ENCODE peak calls at places on chromosome 13, in ten cellular contexts. Z is IMR-90; C is GM12878; I is CD8-positive, alpha-beta T cell; O is esophagus squamous epithelium; T is breast epithelium; X is heart right ventricle; D is psoas muscle; S is ascending aorta; V is hepatocyte. Y is an unnamed sample. For H3K27me3, H3K4me1 and H3K9me3, the result is how much of the 10 kb centered on the place peaks cover.

GRCh38 chr13:55571237-55571867 is 1569.4 kb upstream of the PRR20A start:
- DNase-seq in V (no peak), S (no peak), X (no peak), C (no peak), Z (no peak), T (no peak), O (no peak), D (no peak), I (no peak), Y (no peak)

GRCh38 chr13:26785845-26786630 is 25.5 kb upstream of the GPR12 start:
- DNase-seq in S (no peak), Z (no peak), X (peak), V (no peak), C (no peak), I (peak), T (no peak), D (peak), O (no peak), Y (peak)

GRCh38 chr13:111337206-111337605 is 16.8 kb downstream of the TEX29 start:
- DNase-seq in I (no peak), V (peak), C (no peak), T (no peak), Z (peak), O (no peak), X (peak), D (no peak), S (no peak), Y (no peak)

GRCh38 chr13:22937241-22937640 is 243.5 kb upstream of the SGCG start:
- DNase-seq in D (no peak), S (no peak), V (no peak), I (no peak), C (no peak), Z (no peak), T (no peak), X (no peak), O (no peak), Y (no peak)

GRCh38 chr13:85486663-85487062 is 312.6 kb downstream of the SLITRK6 start:
- DNase-seq in O (no peak), I (no peak), D (no peak), C (no peak), S (no peak), T (no peak), V (no peak), X (no peak), Z (no peak), Y (no peak)

GRCh38 chr13:40809471-40809870 is 20.1 kb downstream of the SLC25A15 start:
- DNase-seq in D (no peak), I (no peak), C (no peak), S (no peak), Z (no peak), O (no peak), X (no peak), T (no peak), V (no peak), Y (no peak)

GRCh38 chr13:23739597-23739996 is 149.6 kb downstream of the MIPEP start:
- DNase-seq in O (no peak), Z (no peak), S (no peak), V (no peak), X (no peak), D (no peak), I (no peak), C (no peak), T (no peak), Y (no peak)

GRCh38 chr13:81551036-81551435 is 1210.1 kb upstream of the SPRY2 start:
- DNase-seq in V (no peak), O (no peak), T (no peak), I (no peak), S (no peak), Z (no peak), C (no peak), D (no peak), X (no peak), Y (no peak)

GRCh38 chr13:77337159-77337558 is 10.3 kb upstream of the MYCBP2 start:
- DNase-seq in D (no peak), O (no peak), S (no peak), Z (no peak), T (no peak), C (no peak), X (no peak), V (no peak), I (no peak), Y (no peak)

GRCh38 chr13:105442941-105443340 is 1092.5 kb downstream of the EFNB2 start:
- DNase-seq in X (peak), Z (peak), C (no peak), I (no peak), T (no peak), V (peak), S (no peak), D (no peak), O (no peak), Y (no peak)

GRCh38 chr13:20241593-20241992 is 9.5 kb upstream of the GJB6 start:
- DNase-seq in X (no peak), T (no peak), C (no peak), V (no peak), D (no peak), O (no peak), S (no peak), I (no peak), Z (no peak), Y (no peak)

GRCh38 chr13:29771247-29771646 is 79.2 kb downstream of the UBL3 start:
- DNase-seq in Z (peak), D (no peak), O (no peak), T (no peak), I (no peak), S (no peak), V (peak), C (no peak), X (no peak), Y (no peak)

GRCh38 chr13:49690133-49690989 is 925 bp downstream of the EBPL start:
- DNase-seq in I (no peak), S (no peak), C (no peak), Z (peak), V (peak), T (no peak), O (no peak), X (no peak), D (no peak), Y (no peak)

GRCh38 chr13:45521292-45521691 is 56.6 kb downstream of the COG3 start:
- DNase-seq in C (no peak), S (no peak), T (no peak), O (no peak), Z (peak), I (no peak), D (no peak), X (peak), V (peak), Y (no peak)

GRCh38 chr13:21326155-21327030 is 132.7 kb downstream of the ZDHHC20 start:
- DNase-seq in O (no peak), X (no peak), C (no peak), I (no peak), T (no peak), Z (peak), S (no peak), V (peak), D (no peak), Y (no peak)

GRCh38 chr13:89925107-89925506 is 1422.4 kb upstream of the MIR17HG start:
- DNase-seq in Z (peak), I (no peak), T (no peak), D (no peak), O (no peak), C (no peak), S (no peak), V (peak), X (no peak), Y (no peak)

GRCh38 chr13:113955235-113955634 is 18.6 kb downstream of the C13orf46 start:
- DNase-seq in D (peak), C (no peak), T (no peak), V (no peak), S (no peak), I (no peak), Z (no peak), X (no peak), O (no peak), Y (no peak)

GRCh38 chr13:107124129-107124718 is 556.3 kb upstream of the ARGLU1 start:
- DNase-seq in O (no peak), X (no peak), C (no peak), S (no peak), Z (peak), D (no peak), T (no peak), V (peak), I (no peak), Y (no peak)

GRCh38 chr13:60572003-60572792 is 175.2 kb downstream of the TDRD3 start:
- DNase-seq in V (peak), Z (peak), T (no peak), O (no peak), I (no peak), C (no peak), S (no peak), D (no peak), X (no peak), Y (no peak)

GRCh38 chr13:59978862-59979261 is 184.9 kb downstream of the DIAPH3 start:
- DNase-seq in Z (no peak), S (no peak), I (no peak), C (no peak), V (no peak), T (no peak), O (no peak), D (no peak), X (no peak), Y (no peak)

GRCh38 chr13:60351326-60351725 is 45.7 kb upstream of the TDRD3 start:
- DNase-seq in Z (peak), O (no peak), I (no peak), V (peak), C (no peak), X (no peak), S (no peak), D (no peak), T (no peak), Y (no peak)

GRCh38 chr13:47250141-47250540 is 353.3 kb upstream of the HTR2A start:
- DNase-seq in D (no peak), O (no peak), Z (peak), V (no peak), C (no peak), S (no peak), X (no peak), I (no peak), T (no peak), Y (no peak)

GRCh38 chr13:107715496-107715895 is 499.8 kb downstream of the LIG4 start:
- DNase-seq in V (no peak), O (no peak), I (no peak), S (no peak), D (no peak), X (no peak), T (no peak), Z (no peak), C (no peak), Y (no peak)

GRCh38 chr13:74511523-74511922 is 377.3 kb upstream of the KLF12 start:
- DNase-seq in X (no peak), O (no peak), V (no peak), S (no peak), Z (no peak), C (no peak), I (no peak), T (no peak), D (no peak), Y (no peak)

GRCh38 chr13:109401891-109402290 is 384.5 kb downstream of the IRS2 start:
- DNase-seq in V (no peak), I (no peak), X (no peak), S (no peak), C (no peak), D (no peak), O (no peak), Z (no peak), T (no peak), Y (no peak)

GRCh38 chr13:29924482-29924884 is 74.1 kb upstream of the UBL3 start:
- DNase-seq in D (no peak), T (no peak), X (no peak), I (no peak), Z (peak), C (no peak), O (no peak), S (no peak), V (peak), Y (no peak)

GRCh38 chr13:25980255-25980654 is 71.6 kb downstream of the SHISA2 start:
- DNase-seq in X (no peak), T (no peak), I (no peak), S (no peak), C (no peak), O (no peak), Z (peak), V (no peak), D (no peak), Y (no peak)

GRCh38 chr13:95643814-95644598 is 500 bp downstream of the DZIP1 start:
- DNase-seq in I (no peak), S (no peak), V (peak), T (no peak), O (no peak), Z (peak), X (no peak), D (peak), C (no peak), Y (no peak)

GRCh38 chr13:70310720-70311119 is 202.5 kb upstream of the KLHL1 start:
- DNase-seq in V (peak), D (no peak), O (no peak), S (no peak), T (no peak), I (no peak), Z (no peak), X (no peak), C (no peak), Y (no peak)

GRCh38 chr13:33740134-33740538 is 77.8 kb upstream of the RFC3 start:
- DNase-seq in T (no peak), O (no peak), D (no peak), Z (peak), C (no peak), X (no peak), S (no peak), I (no peak), V (no peak), Y (no peak)

GRCh38 chr13:94481966-94482365 is 2.5 kb upstream of the DCT start:
- DNase-seq in I (no peak), C (no peak), V (peak), S (no peak), T (no peak), D (peak), X (no peak), Z (peak), O (no peak), Y (no peak)

GRCh38 chr13:113252516-113252915 is 43.1 kb downstream of the CUL4A start:
- DNase-seq in Z (no peak), D (no peak), V (no peak), C (no peak), I (no peak), X (no peak), T (no peak), O (no peak), S (no peak), Y (no peak)

GRCh38 chr13:39803156-39803555 is 147.7 kb downstream of the COG6 start:
- DNase-seq in C (no peak), T (no peak), X (no peak), O (no peak), I (no peak), D (no peak), S (no peak), V (no peak), Z (no peak), Y (no peak)

GRCh38 chr13:76879211-76879875 is 6.9 kb downstream of the KCTD12 start:
- DNase-seq in Z (peak), I (peak), O (peak), C (peak), D (peak), S (peak), V (peak), X (peak), T (no peak), Y (peak)

GRCh38 chr13:66069570-66069969 is 1160.6 kb downstream of the PCDH9 start:
- DNase-seq in C (no peak), T (no peak), I (no peak), S (no peak), X (no peak), V (no peak), O (no peak), D (no peak), Z (peak), Y (no peak)

GRCh38 chr13:98591721-98592352 is 14.9 kb upstream of the STK24 start:
- DNase-seq in O (no peak), I (no peak), S (no peak), D (no peak), C (no peak), V (no peak), X (no peak), T (no peak), Z (no peak), Y (no peak)

GRCh38 chr13:45055198-45055901 is 65.0 kb upstream of the GTF2F2 start:
- DNase-seq in Z (peak), X (no peak), O (no peak), I (no peak), S (no peak), D (no peak), T (no peak), V (peak), C (peak), Y (no peak)

GRCh38 chr13:75566658-75567057 is 17.1 kb downstream of the UCHL3 start:
- DNase-seq in C (no peak), X (no peak), Z (peak), I (no peak), S (no peak), O (no peak), D (no peak), V (peak), T (no peak), Y (no peak)

DNA sequence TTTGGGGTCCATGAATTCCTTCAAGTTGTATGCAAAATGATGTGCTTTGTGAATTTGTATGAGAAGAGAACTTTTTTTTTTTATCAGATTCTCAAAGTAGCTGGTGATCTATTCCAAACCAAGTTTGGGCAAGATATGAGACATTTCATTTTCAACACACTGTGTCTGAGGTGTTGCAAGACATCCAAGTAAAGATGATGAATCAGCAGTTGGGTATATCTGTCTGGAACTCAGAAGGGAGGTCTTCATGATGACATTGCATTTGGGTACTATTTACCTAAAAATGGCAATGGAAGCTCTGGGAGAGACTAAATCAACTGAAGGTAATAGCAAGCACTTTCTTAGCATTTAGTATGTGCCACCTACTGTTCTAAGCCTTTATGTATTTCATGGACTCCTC is 2.8 kb downstream of the FAM124A start:
- DNase-seq in X (no peak), T (no peak), V (no peak), O (no peak), C (no peak), S (no peak), I (no peak), D (no peak), Z (no peak), Y (no peak)
- H3K27me3 ChIP-seq in X (under half), T (under half), V (half or more), O (under half), C (under half), S (under half), I (under half), D (under half), Z (half or more), Y (under half)

DNA sequence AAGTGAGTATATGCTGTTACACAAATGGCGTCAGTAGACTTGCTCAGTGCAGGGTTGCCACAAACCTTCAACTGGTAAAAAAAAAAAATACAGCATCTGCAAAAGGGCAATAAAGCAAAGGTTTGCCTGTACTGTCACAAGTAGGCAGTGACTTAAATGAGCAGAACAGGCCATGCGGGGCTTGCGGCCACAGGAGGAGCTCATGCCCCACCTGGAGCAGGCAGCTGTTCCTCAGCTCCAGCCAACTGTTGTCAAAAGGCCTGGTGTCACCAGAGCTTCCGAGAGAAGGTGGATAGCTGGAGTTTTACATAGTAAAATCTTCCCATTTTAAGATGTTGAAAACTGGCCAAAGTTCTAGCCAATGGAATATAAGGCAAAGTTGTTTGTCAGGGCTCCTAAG is 7.7 kb downstream of the ATP7B start:
- DNase-seq in Z (no peak), T (no peak), O (no peak), D (no peak), S (no peak), C (no peak), V (no peak), I (no peak), X (no peak), Y (no peak)
- H3K4me1 ChIP-seq in Z (under half), T (under half), O (under half), D (under half), S (under half), C (under half), V (under half), I (under half), X (under half), Y (under half)

GRCh38 chr13:99765869-99766268 is 205.7 kb downstream of the ZIC5 start:
- DNase-seq in S (no peak), X (no peak), D (no peak), T (no peak), Z (no peak), O (no peak), V (no peak), C (no peak), I (no peak), Y (no peak)
- H3K9me3 ChIP-seq in S (under half), X (under half), D (under half), T (under half), Z (under half), O (half or more), V (under half), C (under half), I (under half), Y (under half)

GRCh38 chr13:48514776-48515175 is 18.1 kb downstream of the RCBTB2 start:
- DNase-seq in X (no peak), D (no peak), S (no peak), Z (no peak), O (no peak), C (no peak), T (no peak), I (no peak), V (no peak), Y (no peak)
- H3K27me3 ChIP-seq in X (under half), D (under half), S (under half), Z (under half), O (under half), C (under half), T (under half), I (under half), V (under half), Y (under half)

GRCh38 chr13:43042410-43042921 is 19.1 kb downstream of the DNAJC15 start:
- DNase-seq in T (no peak), C (no peak), D (no peak), S (no peak), I (no peak), O (no peak), X (no peak), Z (no peak), V (no peak), Y (no peak)

GRCh38 chr13:43044720-43045301 is 21.4 kb downstream of the DNAJC15 start:
- DNase-seq in D (no peak), X (no peak), Z (no peak), C (no peak), T (no peak), V (no peak), S (no peak), I (no peak), O (no peak), Y (no peak)

GRCh38 chr13:43041368-43041921 is 18.1 kb downstream of the DNAJC15 start:
- DNase-seq in T (no peak), O (no peak), Z (peak), X (no peak), S (no peak), C (no peak), D (no peak), I (no peak), V (no peak), Y (no peak)

DNA sequence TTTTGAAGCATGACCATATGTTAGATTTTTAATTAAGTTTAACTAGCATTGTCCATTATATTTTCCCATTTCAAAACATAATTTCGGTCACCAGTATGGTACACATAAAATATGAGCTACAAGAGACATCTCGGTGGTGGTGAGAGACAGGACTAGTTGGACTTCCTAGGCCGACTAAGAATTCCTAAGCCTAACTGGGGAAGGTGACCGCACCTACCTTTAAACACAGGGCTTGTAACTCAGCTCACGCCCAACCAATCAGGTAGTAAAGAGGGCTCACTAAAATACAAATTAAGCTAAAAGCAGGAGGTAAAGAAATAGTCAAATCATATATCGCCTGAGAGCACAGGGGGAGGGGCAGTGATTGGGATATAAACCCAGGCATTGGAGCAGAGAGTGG is 22.9 kb downstream of the DNAJC15 start:
- DNase-seq in O (no peak), Z (no peak), V (no peak), D (no peak), S (no peak), X (no peak), I (no peak), T (no peak), C (no peak), Y (no peak)
- H3K4me1 ChIP-seq in O (under half), Z (under half), V (under half), D (under half), S (under half), X (under half), I (under half), T (under half), C (half or more), Y (under half)

Y was measured in effector memory CD4-positive, alpha-beta T cell.